ENCODE peak calls at places on chromosomes 16 and 17, in eight cellular contexts. G, H, A, X, R, I, Z and N are unnamed samples.

GRCh38 chr16:87644186-87644585 is 41.9 kb downstream of the JPH3 start:
- DNase-seq in G (no peak), H (no peak), A (no peak), X (no peak), R (no peak), I (no peak), Z (no peak), N (no peak)

GRCh38 chr17:4950075-4950756 is 703 bp upstream of the ENO3 start:
- DNase-seq in G (no peak), H (no peak), A (peak), X (no peak), R (peak), I (peak), Z (peak), N (no peak)

GRCh38 chr17:62869885-62870580 is 61.9 kb upstream of the MARCHF10 start:
- DNase-seq in G (peak), H (no peak), A (peak), X (no peak), R (peak), I (no peak), Z (no peak), N (no peak)

GRCh38 chr17:2250140-2251095 is 53.2 kb downstream of the SMG6 start:
- DNase-seq in G (no peak), H (no peak), A (peak), X (no peak), R (no peak), I (peak), Z (peak), N (no peak)

GRCh38 chr17:59254742-59255141 is 34.4 kb downstream of the GDPD1 start:
- DNase-seq in G (no peak), H (no peak), A (no peak), X (no peak), R (no peak), I (no peak), Z (no peak), N (no peak)

GRCh38 chr16:10751291-10751697 is 7.7 kb downstream of the NUBP1 start:
- DNase-seq in G (no peak), H (no peak), A (no peak), X (no peak), R (no peak), I (peak), Z (no peak), N (no peak)

GRCh38 chr16:25151996-25152395 is 40.5 kb downstream of the LCMT1 start:
- DNase-seq in G (peak), H (no peak), A (peak), X (no peak), R (no peak), I (no peak), Z (no peak), N (no peak)

GRCh38 chr16:68991075-68991474 is 114.4 kb upstream of the HAS3 start:
- DNase-seq in G (no peak), H (no peak), A (no peak), X (no peak), R (no peak), I (no peak), Z (no peak), N (no peak)

GRCh38 chr17:19531780-19532501 is 1.7 kb upstream of the SLC47A1 start:
- DNase-seq in G (no peak), H (no peak), A (no peak), X (no peak), R (no peak), I (no peak), Z (no peak), N (no peak)